ENCODE peak calls at places on chromosome 4, in six cellular contexts. One of them, this sample, is unnamed.

GRCh38 chr4:110620352-110621327 is 2.2 kb downstream of the PITX2 start:
- DNase-seq in adrenal gland: no peak
- DNase-seq in naive thymus-derived CD4-positive, alpha-beta T cell: no peak
- DNase-seq in brain microvascular endothelial cell: no peak
- DNase-seq in upper lobe of right lung: no peak
- DNase-seq in fibroblast of lung: no peak
- DNase-seq in this sample: no peak

GRCh38 chr4:158996669-158997074 is 106.2 kb upstream of the RAPGEF2 start:
- DNase-seq in adrenal gland: peak; percentile 58
- DNase-seq in fibroblast of lung: peak; percentile 95
- DNase-seq in upper lobe of right lung: no peak
- DNase-seq in brain microvascular endothelial cell: peak; percentile 94
- DNase-seq in naive thymus-derived CD4-positive, alpha-beta T cell: no peak
- DNase-seq in this sample: no peak

GRCh38 chr4:22187203-22187835 is 238.7 kb upstream of the KCNIP4 start:
- DNase-seq in upper lobe of right lung: no peak
- DNase-seq in brain microvascular endothelial cell: no peak
- DNase-seq in fibroblast of lung: no peak
- DNase-seq in naive thymus-derived CD4-positive, alpha-beta T cell: no peak
- DNase-seq in adrenal gland: no peak
- DNase-seq in this sample: no peak

GRCh38 chr4:88893961-88894360 is 163.0 kb downstream of the FAM13A start:
- DNase-seq in upper lobe of right lung: no peak
- DNase-seq in fibroblast of lung: peak; percentile 60
- DNase-seq in naive thymus-derived CD4-positive, alpha-beta T cell: no peak
- DNase-seq in brain microvascular endothelial cell: no peak
- DNase-seq in adrenal gland: no peak
- DNase-seq in this sample: no peak

GRCh38 chr4:168337550-168337940 is 19.0 kb upstream of the DDX60 start:
- DNase-seq in naive thymus-derived CD4-positive, alpha-beta T cell: no peak
- DNase-seq in brain microvascular endothelial cell: peak; percentile 33
- DNase-seq in adrenal gland: no peak
- DNase-seq in fibroblast of lung: no peak
- DNase-seq in upper lobe of right lung: no peak
- DNase-seq in this sample: no peak

GRCh38 chr4:153239409-153239808 is 35.2 kb downstream of the TRIM2 start:
- DNase-seq in brain microvascular endothelial cell: no peak
- DNase-seq in adrenal gland: no peak
- DNase-seq in fibroblast of lung: no peak
- DNase-seq in upper lobe of right lung: no peak
- DNase-seq in naive thymus-derived CD4-positive, alpha-beta T cell: no peak
- DNase-seq in this sample: no peak

GRCh38 chr4:4488405-4489404 is 53.1 kb downstream of the STX18 start:
- DNase-seq in upper lobe of right lung: no peak
- DNase-seq in fibroblast of lung: peak; percentile 87
- DNase-seq in naive thymus-derived CD4-positive, alpha-beta T cell: peak; percentile 62
- DNase-seq in brain microvascular endothelial cell: peak; percentile 78
- DNase-seq in adrenal gland: peak; percentile 86
- DNase-seq in this sample: no peak

GRCh38 chr4:152680988-152681731 is 1.4 kb upstream of the TMEM154 start:
- DNase-seq in brain microvascular endothelial cell: peak; percentile 82
- DNase-seq in fibroblast of lung: peak; percentile 36
- DNase-seq in naive thymus-derived CD4-positive, alpha-beta T cell: no peak
- DNase-seq in upper lobe of right lung: no peak
- DNase-seq in adrenal gland: no peak
- DNase-seq in this sample: no peak

GRCh38 chr4:36165256-36166005 is 78.9 kb downstream of the ARAP2 start:
- DNase-seq in upper lobe of right lung: no peak
- DNase-seq in brain microvascular endothelial cell: no peak
- DNase-seq in adrenal gland: peak; percentile 3
- DNase-seq in naive thymus-derived CD4-positive, alpha-beta T cell: no peak
- DNase-seq in fibroblast of lung: peak; percentile 17
- DNase-seq in this sample: no peak

GRCh38 chr4:165394275-165394674 is 15.5 kb downstream of the CPE start:
- DNase-seq in fibroblast of lung: peak; percentile 86
- DNase-seq in adrenal gland: no peak
- DNase-seq in naive thymus-derived CD4-positive, alpha-beta T cell: no peak
- DNase-seq in brain microvascular endothelial cell: peak; percentile 87
- DNase-seq in upper lobe of right lung: no peak
- DNase-seq in this sample: no peak

GRCh38 chr4:608236-608635 is 17.1 kb upstream of the PDE6B start:
- DNase-seq in brain microvascular endothelial cell: no peak
- DNase-seq in adrenal gland: no peak
- DNase-seq in naive thymus-derived CD4-positive, alpha-beta T cell: no peak
- DNase-seq in upper lobe of right lung: no peak
- DNase-seq in fibroblast of lung: no peak
- DNase-seq in this sample: no peak

DNA sequence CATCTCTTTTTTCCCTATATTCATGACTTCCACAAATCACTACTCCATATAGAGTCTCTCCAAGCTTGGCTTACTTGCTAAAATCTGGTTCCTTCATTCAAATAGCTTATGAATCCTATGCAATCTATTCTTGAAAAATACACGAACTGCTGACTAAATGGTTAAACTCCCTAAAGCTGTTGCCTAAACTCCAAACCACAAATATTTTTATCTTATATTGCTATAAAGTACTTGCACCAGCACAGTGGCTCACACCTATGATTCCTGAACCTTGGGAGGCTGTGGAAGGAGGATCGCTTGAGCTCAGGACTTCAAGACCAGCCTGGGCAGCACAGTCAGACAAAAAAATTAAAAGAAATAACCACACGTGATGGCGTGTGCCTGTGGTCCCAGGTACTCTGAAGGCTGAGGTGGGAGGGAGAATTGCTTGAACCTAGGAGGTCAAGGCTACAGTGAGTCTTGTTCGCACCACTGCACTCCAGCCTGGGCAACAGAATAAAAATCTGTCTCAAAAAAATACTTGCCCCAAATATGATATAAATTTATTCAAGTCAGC is 2.2 kb downstream of the FBXO8 start:
- DNase-seq in fibroblast of lung: no peak
- DNase-seq in naive thymus-derived CD4-positive, alpha-beta T cell: no peak
- DNase-seq in brain microvascular endothelial cell: no peak
- DNase-seq in adrenal gland: no peak
- DNase-seq in upper lobe of right lung: no peak
- DNase-seq in this sample: no peak
- H3K4me3 ChIP-seq in fibroblast of lung: no peak overlapping the region
- H3K4me3 ChIP-seq in naive thymus-derived CD4-positive, alpha-beta T cell: no peak overlapping the region
- H3K4me3 ChIP-seq in brain microvascular endothelial cell: no peak overlapping the region
- H3K4me3 ChIP-seq in adrenal gland: no peak overlapping the region
- H3K4me3 ChIP-seq in upper lobe of right lung: no peak overlapping the region
- H3K4me3 ChIP-seq in this sample: no peak overlapping the region

GRCh38 chr4:141047228-141047884 is 85.9 kb downstream of the RNF150 start:
- DNase-seq in fibroblast of lung: peak; percentile 72
- DNase-seq in naive thymus-derived CD4-positive, alpha-beta T cell: no peak
- DNase-seq in upper lobe of right lung: no peak
- DNase-seq in brain microvascular endothelial cell: peak; percentile 74
- DNase-seq in adrenal gland: peak; percentile 18
- DNase-seq in this sample: no peak
- H3K27ac ChIP-seq in fibroblast of lung: no peak overlapping the region
- H3K27ac ChIP-seq in naive thymus-derived CD4-positive, alpha-beta T cell: no peak overlapping the region
- H3K27ac ChIP-seq in upper lobe of right lung: no peak overlapping the region
- H3K27ac ChIP-seq in brain microvascular endothelial cell: peak overlapping the region; percentile 69
- H3K27ac ChIP-seq in adrenal gland: no peak overlapping the region
- H3K27ac ChIP-seq in this sample: no peak overlapping the region

DNA sequence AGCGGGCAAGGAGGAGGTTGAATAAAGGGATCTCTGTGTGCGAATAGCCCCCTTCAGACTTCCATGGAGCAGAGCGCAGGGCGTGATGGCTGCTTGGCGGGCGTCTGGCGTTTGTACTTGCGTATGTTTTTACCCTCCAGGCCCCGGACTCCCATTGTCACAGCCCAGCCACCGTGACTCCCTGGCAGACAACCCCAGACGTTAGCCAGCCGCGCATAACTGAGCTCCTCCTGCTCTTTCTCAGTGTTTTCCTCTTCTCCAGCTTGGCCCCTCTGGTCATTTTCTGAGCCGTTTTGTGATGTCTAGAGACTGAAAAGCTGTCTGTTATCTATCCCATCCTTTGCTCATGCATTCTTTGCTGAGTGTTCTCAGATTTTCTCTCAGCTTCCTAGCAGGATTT is 54.3 kb downstream of the IGFBP7 start:
- DNase-seq in brain microvascular endothelial cell: no peak
- DNase-seq in upper lobe of right lung: no peak
- DNase-seq in adrenal gland: no peak
- DNase-seq in fibroblast of lung: no peak
- DNase-seq in naive thymus-derived CD4-positive, alpha-beta T cell: no peak
- DNase-seq in this sample: no peak
- H3K4me3 ChIP-seq in brain microvascular endothelial cell: no peak overlapping the region
- H3K4me3 ChIP-seq in upper lobe of right lung: no peak overlapping the region
- H3K4me3 ChIP-seq in adrenal gland: no peak overlapping the region
- H3K4me3 ChIP-seq in fibroblast of lung: no peak overlapping the region
- H3K4me3 ChIP-seq in naive thymus-derived CD4-positive, alpha-beta T cell: no peak overlapping the region
- H3K4me3 ChIP-seq in this sample: no peak overlapping the region

GRCh38 chr4:15162465-15163283 is 160.4 kb downstream of the CPEB2 start:
- DNase-seq in brain microvascular endothelial cell: no peak
- DNase-seq in naive thymus-derived CD4-positive, alpha-beta T cell: no peak
- DNase-seq in adrenal gland: peak; percentile 28
- DNase-seq in upper lobe of right lung: no peak
- DNase-seq in fibroblast of lung: peak; percentile 76
- DNase-seq in this sample: no peak

GRCh38 chr4:15158410-15159091 is 156.3 kb downstream of the CPEB2 start:
- DNase-seq in fibroblast of lung: no peak
- DNase-seq in brain microvascular endothelial cell: no peak
- DNase-seq in upper lobe of right lung: no peak
- DNase-seq in naive thymus-derived CD4-positive, alpha-beta T cell: no peak
- DNase-seq in adrenal gland: no peak
- DNase-seq in this sample: no peak

GRCh38 chr4:15161439-15161838 is 159.2 kb downstream of the CPEB2 start:
- DNase-seq in upper lobe of right lung: no peak
- DNase-seq in naive thymus-derived CD4-positive, alpha-beta T cell: no peak
- DNase-seq in brain microvascular endothelial cell: no peak
- DNase-seq in adrenal gland: no peak
- DNase-seq in fibroblast of lung: no peak
- DNase-seq in this sample: no peak

GRCh38 chr4:15162046-15162445 is 159.8 kb downstream of the CPEB2 start:
- DNase-seq in naive thymus-derived CD4-positive, alpha-beta T cell: no peak
- DNase-seq in brain microvascular endothelial cell: no peak
- DNase-seq in upper lobe of right lung: no peak
- DNase-seq in fibroblast of lung: no peak
- DNase-seq in adrenal gland: no peak
- DNase-seq in this sample: no peak

DNA sequence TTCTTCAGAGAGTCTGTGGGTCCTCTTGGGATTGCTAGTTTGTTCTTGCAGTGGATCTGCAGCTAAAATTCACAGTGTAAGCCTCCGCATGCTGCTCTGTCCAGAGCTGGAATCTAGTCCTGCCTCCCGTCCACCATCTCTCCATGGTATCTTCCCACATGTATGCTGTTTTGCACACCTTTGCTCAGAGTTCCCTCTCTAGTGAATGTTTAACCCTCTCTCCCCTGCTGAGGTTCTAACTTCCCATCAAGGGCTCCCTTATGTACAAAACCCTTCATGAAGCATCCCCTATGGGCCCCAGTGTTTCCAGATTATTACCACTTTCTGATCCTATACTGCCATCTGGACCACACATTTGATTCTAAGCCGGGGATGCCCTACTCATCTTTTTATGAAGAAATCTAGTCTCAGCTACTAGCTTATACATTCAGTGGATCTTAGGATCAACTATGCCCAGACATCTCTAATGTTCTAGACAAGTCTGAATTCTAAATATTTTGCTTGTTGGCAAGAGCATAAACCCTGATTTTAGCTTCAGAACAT is 157.3 kb downstream of the CPEB2 start:
- DNase-seq in adrenal gland: no peak
- DNase-seq in fibroblast of lung: peak; percentile 34
- DNase-seq in brain microvascular endothelial cell: no peak
- DNase-seq in naive thymus-derived CD4-positive, alpha-beta T cell: no peak
- DNase-seq in upper lobe of right lung: no peak
- DNase-seq in this sample: no peak
- H3K27ac ChIP-seq in adrenal gland: no peak overlapping the region
- H3K27ac ChIP-seq in fibroblast of lung: no peak overlapping the region
- H3K27ac ChIP-seq in brain microvascular endothelial cell: no peak overlapping the region
- H3K27ac ChIP-seq in naive thymus-derived CD4-positive, alpha-beta T cell: no peak overlapping the region
- H3K27ac ChIP-seq in upper lobe of right lung: no peak overlapping the region
- H3K27ac ChIP-seq in this sample: no peak overlapping the region

GRCh38 chr4:113145519-113146291 is 96.3 kb downstream of the ANK2 start:
- DNase-seq in fibroblast of lung: no peak
- DNase-seq in adrenal gland: no peak
- DNase-seq in naive thymus-derived CD4-positive, alpha-beta T cell: no peak
- DNase-seq in brain microvascular endothelial cell: no peak
- DNase-seq in upper lobe of right lung: no peak
- DNase-seq in this sample: no peak
- H3K4me3 ChIP-seq in fibroblast of lung: no peak overlapping the region
- H3K4me3 ChIP-seq in adrenal gland: no peak overlapping the region
- H3K4me3 ChIP-seq in naive thymus-derived CD4-positive, alpha-beta T cell: no peak overlapping the region
- H3K4me3 ChIP-seq in brain microvascular endothelial cell: no peak overlapping the region
- H3K4me3 ChIP-seq in upper lobe of right lung: no peak overlapping the region
- H3K4me3 ChIP-seq in this sample: no peak overlapping the region

DNA sequence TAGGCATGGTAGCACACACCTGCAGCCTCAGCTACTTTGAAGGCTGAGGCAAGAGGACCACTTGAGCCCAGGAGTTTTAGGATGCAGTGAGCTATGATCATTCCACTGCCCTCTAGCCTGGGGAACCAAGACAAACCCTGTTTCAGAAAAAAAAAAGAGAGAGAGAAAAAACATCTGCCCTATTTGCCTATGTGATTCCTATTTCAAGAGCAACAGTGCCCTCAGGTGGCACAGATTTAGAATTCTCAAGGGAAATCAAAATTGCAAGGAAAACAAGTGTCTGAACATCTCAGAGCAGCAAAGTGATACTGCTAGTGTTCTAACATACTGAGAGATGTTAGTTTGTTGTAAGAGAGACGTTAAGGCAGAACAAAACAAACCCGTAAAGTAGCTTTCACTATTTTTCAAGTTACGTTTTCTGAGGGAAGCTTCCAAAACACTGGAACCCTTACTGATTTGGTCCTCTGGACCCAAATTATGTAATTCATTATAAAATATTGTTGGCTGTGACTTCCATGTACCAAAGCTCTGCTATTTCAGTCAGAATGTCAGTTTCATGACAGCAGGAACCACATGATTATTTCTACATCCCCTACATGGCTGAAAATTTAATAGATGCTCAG is 7.9 kb downstream of the BDH2 start:
- DNase-seq in adrenal gland: peak; percentile 60
- DNase-seq in naive thymus-derived CD4-positive, alpha-beta T cell: peak; percentile 42
- DNase-seq in upper lobe of right lung: no peak
- DNase-seq in brain microvascular endothelial cell: peak; percentile 50
- DNase-seq in fibroblast of lung: peak; percentile 84
- DNase-seq in this sample: no peak
- H3K27ac ChIP-seq in adrenal gland: no peak overlapping the region
- H3K27ac ChIP-seq in naive thymus-derived CD4-positive, alpha-beta T cell: no peak overlapping the region
- H3K27ac ChIP-seq in upper lobe of right lung: no peak overlapping the region
- H3K27ac ChIP-seq in brain microvascular endothelial cell: no peak overlapping the region
- H3K27ac ChIP-seq in fibroblast of lung: no peak overlapping the region
- H3K27ac ChIP-seq in this sample: no peak overlapping the region

DNA sequence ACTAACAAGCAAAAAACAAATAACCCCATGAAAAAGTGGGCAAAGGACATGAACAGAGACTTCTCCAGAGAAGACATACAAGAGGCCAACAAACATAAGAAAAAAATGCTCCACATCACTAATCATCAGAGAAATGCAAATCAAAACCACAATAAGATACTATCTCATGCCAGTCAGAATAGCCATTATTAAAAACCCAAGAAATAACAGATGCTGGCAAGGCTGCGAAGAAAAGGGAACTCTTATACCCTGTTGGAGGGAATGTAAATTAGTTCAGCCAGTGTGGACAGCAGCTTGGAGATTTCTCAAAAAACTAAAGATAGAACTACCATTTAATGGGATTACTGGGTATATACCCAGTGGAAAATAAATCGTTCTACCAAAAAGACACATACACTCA is 79.6 kb downstream of the MAPK10 start:
- DNase-seq in adrenal gland: no peak
- DNase-seq in fibroblast of lung: no peak
- DNase-seq in brain microvascular endothelial cell: no peak
- DNase-seq in naive thymus-derived CD4-positive, alpha-beta T cell: no peak
- DNase-seq in upper lobe of right lung: no peak
- DNase-seq in this sample: no peak
- H3K4me3 ChIP-seq in adrenal gland: no peak overlapping the region
- H3K4me3 ChIP-seq in fibroblast of lung: no peak overlapping the region
- H3K4me3 ChIP-seq in brain microvascular endothelial cell: no peak overlapping the region
- H3K4me3 ChIP-seq in naive thymus-derived CD4-positive, alpha-beta T cell: no peak overlapping the region
- H3K4me3 ChIP-seq in upper lobe of right lung: no peak overlapping the region
- H3K4me3 ChIP-seq in this sample: no peak overlapping the region

GRCh38 chr4:39937683-39938268 is 39.9 kb downstream of the PDS5A start:
- DNase-seq in brain microvascular endothelial cell: no peak
- DNase-seq in fibroblast of lung: no peak
- DNase-seq in adrenal gland: no peak
- DNase-seq in upper lobe of right lung: no peak
- DNase-seq in naive thymus-derived CD4-positive, alpha-beta T cell: no peak
- DNase-seq in this sample: no peak
- H3K27ac ChIP-seq in brain microvascular endothelial cell: no peak overlapping the region
- H3K27ac ChIP-seq in fibroblast of lung: no peak overlapping the region
- H3K27ac ChIP-seq in adrenal gland: no peak overlapping the region
- H3K27ac ChIP-seq in upper lobe of right lung: no peak overlapping the region
- H3K27ac ChIP-seq in naive thymus-derived CD4-positive, alpha-beta T cell: no peak overlapping the region
- H3K27ac ChIP-seq in this sample: no peak overlapping the region

This sample was measured in lower lobe of right lung.